ENCODE peak calls at places on chromosomes 16 and 17, in four cellular contexts. G is CD4-positive, CD25-positive, alpha-beta regulatory T cell; K is PC-3; S is sigmoid colon. A is an unnamed sample. For H3K36me3, the result is how much of the 10 kb centered on the place peaks cover.

GRCh38 chr16:28288117-28288516 is 4.2 kb upstream of the SBK1 start:
- DNase-seq in G (no peak), K (no peak), S (no peak), A (no peak)

GRCh38 chr17:41848788-41849187 is 11.2 kb downstream of the KLHL10 start:
- DNase-seq in G (no peak), K (no peak), S (no peak), A (no peak)

GRCh38 chr16:84308120-84308519 is 13.4 kb downstream of the WFDC1 start:
- DNase-seq in G (no peak), K (peak), S (peak), A (peak)

GRCh38 chr17:5283531-5284315 is 1.6 kb downstream of the RABEP1 start:
- DNase-seq in G (no peak), K (peak), S (no peak), A (peak)

GRCh38 chr17:31789707-31790505 is 69.1 kb downstream of the COPRS start:
- DNase-seq in G (no peak), K (no peak), S (no peak), A (no peak)

GRCh38 chr16:268141-269053 is 7.3 kb downstream of the RGS11 start:
- DNase-seq in G (no peak), K (no peak), S (no peak), A (peak)

GRCh38 chr17:81510798-81511549 is 1.6 kb downstream of the ACTG1 start:
- DNase-seq in G (peak), K (peak), S (no peak), A (no peak)

GRCh38 chr16:8611886-8612595 is 9.5 kb upstream of the METTL22 start:
- DNase-seq in G (no peak), K (no peak), S (no peak), A (no peak)

GRCh38 chr16:81214745-81215166 is 23.7 kb upstream of the BCO1 start:
- DNase-seq in G (no peak), K (peak), S (no peak), A (peak)

GRCh38 chr17:80025140-80025539 is 10.5 kb downstream of the TBC1D16 start:
- DNase-seq in G (no peak), K (no peak), S (no peak), A (peak)

GRCh38 chr16:88914750-88915368 is 48.4 kb upstream of the PABPN1L start:
- DNase-seq in G (no peak), K (no peak), S (no peak), A (no peak)

GRCh38 chr16:11315499-11315898 is 29.8 kb upstream of the RMI2 start:
- DNase-seq in G (no peak), K (peak), S (no peak), A (no peak)

GRCh38 chr16:89114159-89114981 is 20.7 kb downstream of the ACSF3 start:
- DNase-seq in G (no peak), K (no peak), S (no peak), A (no peak)

GRCh38 chr17:74603746-74604145 is 11.7 kb upstream of the CD300LD start:
- DNase-seq in G (no peak), K (no peak), S (no peak), A (no peak)

GRCh38 chr16:4884972-4885874 is 37.9 kb downstream of the UBN1 start:
- DNase-seq in G (no peak), K (no peak), S (no peak), A (no peak)
- H3K36me3 ChIP-seq in G (under half), K (under half), S (half or more), A (under half)

GRCh38 chr16:69424935-69425784 is 741 bp downstream of the CYB5B start:
- DNase-seq in G (no peak), K (peak), S (no peak), A (peak)
- H3K27ac ChIP-seq in G (peak), K (peak), S (peak), A (peak)

DNA sequence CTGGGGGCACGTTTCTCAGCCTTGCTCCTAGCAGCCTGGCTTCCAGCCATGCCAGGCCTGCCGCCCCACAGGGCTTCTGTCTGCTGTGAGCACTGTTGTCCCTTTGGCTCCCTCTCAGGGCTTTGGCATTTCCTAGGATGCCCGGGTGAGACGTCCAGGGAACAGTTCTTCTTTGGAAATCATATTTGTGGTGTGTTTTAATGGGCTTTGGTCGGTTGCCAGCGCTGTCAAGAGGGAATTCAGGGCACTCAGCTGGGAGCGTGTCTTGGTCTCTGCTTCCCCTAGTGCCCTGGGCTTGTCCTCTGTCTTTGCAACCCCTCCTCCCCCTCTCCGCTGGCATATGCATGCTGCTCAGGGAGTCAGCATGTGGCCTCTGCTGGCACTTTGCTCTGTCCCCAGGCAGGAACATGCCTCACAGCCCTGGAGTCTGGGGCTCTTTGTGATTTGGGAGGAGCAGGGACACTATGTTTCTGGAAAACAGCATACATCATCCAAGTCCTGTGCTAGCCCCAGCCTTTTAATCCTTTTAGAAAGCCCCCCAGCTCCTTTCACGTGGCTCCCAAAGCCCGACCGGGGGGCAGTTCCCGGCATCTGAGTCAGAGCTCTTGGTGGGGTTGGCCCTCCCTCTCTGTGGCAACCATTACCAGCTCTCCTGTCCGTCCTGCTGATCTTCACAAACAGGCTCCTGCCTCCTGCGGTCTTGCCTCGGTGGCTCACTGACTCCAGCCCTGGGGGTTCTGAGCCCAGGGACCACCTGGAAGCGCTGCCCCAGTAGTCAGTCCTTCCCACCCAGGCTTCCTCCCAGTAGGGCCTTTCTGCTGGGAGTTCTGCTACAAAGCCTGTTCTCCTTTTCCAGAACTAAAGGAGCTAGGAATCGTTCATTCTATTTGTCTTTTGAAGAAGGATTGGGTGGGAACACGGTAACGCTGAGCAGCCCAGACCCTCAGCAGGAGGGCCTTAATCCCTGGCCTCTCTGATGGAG is 26.7 kb downstream of the SAP30BP start:
- DNase-seq in G (no peak), K (peak), S (peak), A (peak)
- H3K36me3 ChIP-seq in G (half or more), K (under half), S (under half), A (under half)

GRCh38 chr17:61384384-61385090 is 15.1 kb upstream of the TBX2 start:
- DNase-seq in G (no peak), K (no peak), S (no peak), A (no peak)
- H3K27ac ChIP-seq in G (no peak), K (no peak), S (no peak), A (no peak)

GRCh38 chr17:3935140-3935542 is 18.9 kb upstream of the P2RX1 start:
- DNase-seq in G (peak), K (peak), S (no peak), A (peak)
- H3K36me3 ChIP-seq in G (half or more), K (under half), S (under half), A (under half)

A was measured in small intestine.